ENCODE peak calls at places on chromosomes 1 and 21, in four cellular contexts. R, J, B and O are unnamed samples.

GRCh38 chr1:114229368-114229767 is 75.7 kb upstream of the SYT6 start:
- DNase-seq in R (no peak), J (no peak), B (no peak), O (no peak)

GRCh38 chr1:202791102-202791747 is 17.0 kb downstream of the KDM5B start:
- DNase-seq in R (no peak), J (no peak), B (no peak), O (no peak)

GRCh38 chr1:246512635-246513034 is 5.6 kb upstream of the SMYD3 start:
- DNase-seq in R (no peak), J (no peak), B (no peak), O (no peak)

GRCh38 chr1:19219451-19219850 is 9.4 kb upstream of the UBR4 start:
- DNase-seq in R (no peak), J (no peak), B (no peak), O (no peak)

GRCh38 chr1:248599396-248599795 is 1.9 kb upstream of the OR2T10 start:
- DNase-seq in R (no peak), J (no peak), B (no peak), O (no peak)

GRCh38 chr1:160605792-160606520 is 26.7 kb upstream of the CD84 start:
- DNase-seq in R (no peak), J (no peak), B (no peak), O (no peak)

GRCh38 chr1:187839873-187840272 is 1011.1 kb downstream of the PLA2G4A start:
- DNase-seq in R (no peak), J (no peak), B (no peak), O (no peak)

GRCh38 chr1:172134087-172134731 is 286.3 kb upstream of the C1orf105 start:
- DNase-seq in R (no peak), J (no peak), B (no peak), O (no peak)

GRCh38 chr1:147609358-147609757 is 61.0 kb downstream of the ACP6 start:
- DNase-seq in R (no peak), J (no peak), B (no peak), O (no peak)

GRCh38 chr1:110387048-110387748 is 3.6 kb downstream of the SLC16A4 start:
- DNase-seq in R (no peak), J (no peak), B (no peak), O (no peak)

GRCh38 chr1:163084330-163084729 is 15.2 kb downstream of the RGS4 start:
- DNase-seq in R (no peak), J (no peak), B (peak; percentile 73), O (no peak)

GRCh38 chr1:162756523-162756922 is 34.0 kb upstream of the HSD17B7 start:
- DNase-seq in R (no peak), J (no peak), B (no peak), O (no peak)

GRCh38 chr1:65247419-65248359 is 61.7 kb upstream of the DNAJC6 start:
- DNase-seq in R (no peak), J (peak; percentile 64), B (no peak), O (no peak)

GRCh38 chr1:213776974-213777373 is 210.8 kb upstream of the PROX1 start:
- DNase-seq in R (no peak), J (no peak), B (no peak), O (no peak)

GRCh38 chr21:34730756-34731445 is 62.1 kb downstream of the CLIC6 start:
- DNase-seq in R (no peak), J (no peak), B (no peak), O (peak; percentile 44)